ENCODE peak calls at places on chromosomes 4 and X, in eight cellular contexts. W, A, S, E, Y, I, K and C are unnamed samples.

GRCh38 chr4:15729910-15730533 is 27.2 kb downstream of the BST1 start:
- DNase-seq in Y (peak; percentile 63), I (peak; percentile 66), K (peak; percentile 78), S (peak; percentile 61), E (peak; percentile 62), A (peak; percentile 63), W (peak; percentile 19), C (peak; percentile 63)

GRCh38 chrX:24858004-24858746 is 157.6 kb downstream of the ARX start:
- DNase-seq in Y (no peak), I (no peak), E (peak; percentile 1), W (no peak), K (no peak), S (no peak), A (no peak), C (no peak)

GRCh38 chr4:153349206-153349805 is 4.8 kb downstream of the MND1 start:
- DNase-seq in Y (no peak), I (no peak), K (no peak), W (no peak), S (no peak), A (no peak), E (no peak), C (no peak)

GRCh38 chr4:186105721-186106335 is 1.3 kb downstream of the FAM149A start:
- DNase-seq in E (no peak), S (peak; percentile 80), I (peak; percentile 36), Y (no peak), K (no peak), A (peak; percentile 25), W (no peak), C (peak; percentile 65)

GRCh38 chrX:121013897-121014455 is 28.4 kb upstream of the CT47A1 start:
- DNase-seq in A (no peak), I (no peak), S (no peak), Y (no peak), W (no peak), K (no peak), E (no peak), C (no peak)

GRCh38 chrX:23373129-23373804 is 38.6 kb downstream of the PTCHD1 start:
- DNase-seq in I (no peak), K (no peak), A (no peak), S (no peak), W (no peak), E (peak; percentile 81), Y (peak; percentile 58), C (no peak)

GRCh38 chr4:85459736-85460135 is 15.2 kb upstream of the ARHGAP24 start:
- DNase-seq in I (no peak), Y (no peak), S (no peak), K (no peak), W (no peak), E (no peak), A (no peak), C (peak; percentile 37)

GRCh38 chrX:66200855-66201795 is 37.1 kb downstream of the HEPH start:
- DNase-seq in I (no peak), Y (peak; percentile 16), S (peak; percentile 51), W (no peak), E (peak; percentile 47), K (peak; percentile 14), A (no peak), C (peak; percentile 23)

GRCh38 chr4:156992943-156993342 is 21.3 kb upstream of the PDGFC start:
- DNase-seq in S (no peak), K (no peak), A (no peak), I (no peak), Y (no peak), W (no peak), E (peak; percentile 26), C (no peak)

GRCh38 chr4:53227451-53227850 is 138.4 kb downstream of the SCFD2 start:
- DNase-seq in A (no peak), W (no peak), K (no peak), S (no peak), I (no peak), Y (peak; percentile 42), E (no peak), C (no peak)

GRCh38 chr4:127708985-127709384 is 21.2 kb upstream of the SLC25A31 start:
- DNase-seq in A (no peak), K (no peak), E (peak; percentile 97), W (peak; percentile 91), S (no peak), Y (peak; percentile 96), I (no peak), C (peak; percentile 53)

GRCh38 chr4:185384877-185385465 is 10.8 kb downstream of the LRP2BP start:
- DNase-seq in E (no peak), W (no peak), S (no peak), I (no peak), K (no peak), Y (no peak), A (no peak), C (no peak)

GRCh38 chr4:40238700-40239548 is 42.1 kb downstream of the RHOH start:
- DNase-seq in Y (no peak), A (no peak), E (no peak), K (no peak), S (no peak), W (no peak), I (no peak), C (no peak)

GRCh38 chr4:51858605-51859211 is 15.8 kb downstream of the DCUN1D4 start:
- DNase-seq in A (no peak), E (no peak), K (no peak), Y (no peak), W (no peak), S (no peak), I (no peak), C (no peak)

GRCh38 chr4:3178351-3178750 is 70.6 kb upstream of the MSANTD1 start:
- DNase-seq in K (no peak), A (no peak), W (no peak), S (no peak), E (no peak), Y (no peak), I (no peak), C (no peak)

GRCh38 chr4:139715721-139716391 is 50.2 kb downstream of the MGST2 start:
- DNase-seq in S (no peak), A (no peak), E (no peak), K (no peak), I (no peak), Y (no peak), W (no peak), C (peak; percentile 18)

DNA sequence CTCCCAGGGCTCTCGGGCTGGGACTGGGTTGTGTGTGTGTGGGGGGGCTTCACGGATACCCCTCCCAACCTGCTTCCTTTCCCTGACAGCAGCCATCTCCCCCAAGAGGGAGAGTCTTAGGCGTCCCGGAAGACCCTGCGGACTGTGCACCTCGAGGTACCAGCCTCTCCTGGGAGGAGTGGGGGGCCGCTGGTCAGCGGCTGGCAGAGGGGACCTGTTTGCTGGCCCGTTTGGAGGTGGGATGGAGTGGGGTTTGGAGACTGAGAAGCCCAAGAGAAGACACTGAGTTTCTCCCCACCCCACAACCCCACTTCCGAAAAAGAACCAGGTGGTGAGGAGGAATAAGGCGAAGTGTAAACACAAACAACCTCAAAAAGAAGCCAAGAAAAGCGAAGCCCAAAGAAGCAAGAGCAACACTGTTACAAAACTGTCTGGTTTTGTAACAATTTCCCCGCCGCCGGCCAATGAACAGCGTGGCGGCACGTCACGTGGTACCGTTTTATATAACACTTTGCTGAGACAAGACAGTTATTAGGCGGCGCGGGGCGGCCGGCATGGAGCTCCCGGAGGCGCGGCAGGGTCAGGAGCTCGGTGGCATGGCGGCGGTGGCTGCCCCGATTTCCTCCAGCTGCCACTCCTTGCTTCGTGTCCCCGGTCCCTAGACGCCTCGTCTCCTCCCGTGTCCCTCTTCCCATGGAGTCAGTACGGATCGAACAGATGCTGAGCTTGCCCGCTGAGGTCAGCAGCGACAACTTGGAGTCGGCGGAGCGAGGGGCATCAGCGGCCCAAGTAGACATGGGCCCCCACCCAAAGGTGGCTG is at the start of gene LONRF3:
- DNase-seq in I (peak; percentile 39), A (peak; percentile 27), K (peak; percentile 7), E (peak; percentile 70), W (no peak), S (peak; percentile 44), Y (peak; percentile 67), C (peak; percentile 74)
- TF ChIP-seq EZH2phosphoT487 in I (no peak), A (peak; percentile 57), K (no peak), E (no peak), W (no peak), S (no peak), Y (no peak), C (no peak)

GRCh38 chr4:175017751-175018150 is 99.6 kb downstream of the ADAM29 start:
- DNase-seq in K (no peak), S (no peak), E (no peak), I (no peak), Y (peak; percentile 64), A (no peak), W (no peak), C (no peak)
- H3K9me3 ChIP-seq in K (peaks cover 11% of the 10 kb centered on the region), S (no peaks in the 10 kb centered on the region), E (no peaks in the 10 kb centered on the region), I (no peaks in the 10 kb centered on the region), Y (no peaks in the 10 kb centered on the region), A (no peaks in the 10 kb centered on the region), W (no peaks in the 10 kb centered on the region), C (no peaks in the 10 kb centered on the region)

DNA sequence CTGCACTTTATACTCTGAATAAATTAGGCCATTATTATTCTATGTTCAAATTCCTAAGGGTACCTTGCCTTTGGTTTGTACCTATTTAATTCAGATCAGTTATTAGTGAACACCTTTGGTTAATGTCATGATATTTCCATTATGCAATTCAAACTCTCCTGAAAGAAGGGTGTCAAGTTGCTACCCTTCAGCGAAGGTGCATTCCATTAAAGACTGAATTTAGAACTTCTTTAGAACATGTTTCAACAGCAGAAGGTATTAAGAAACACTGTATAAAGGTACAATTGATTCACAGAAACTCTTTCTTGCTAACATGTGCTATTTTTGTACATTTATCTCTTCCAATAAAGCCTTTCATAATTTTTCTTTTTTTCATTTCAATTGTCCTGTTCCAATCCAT is 1545.4 kb upstream of the PCDH10 start:
- DNase-seq in E (no peak), A (no peak), W (no peak), I (no peak), K (no peak), Y (no peak), S (no peak), C (no peak)
- TF ChIP-seq EZH2phosphoT487 in E (no peak), A (no peak), W (no peak), I (no peak), K (no peak), Y (no peak), S (no peak), C (no peak)

DNA sequence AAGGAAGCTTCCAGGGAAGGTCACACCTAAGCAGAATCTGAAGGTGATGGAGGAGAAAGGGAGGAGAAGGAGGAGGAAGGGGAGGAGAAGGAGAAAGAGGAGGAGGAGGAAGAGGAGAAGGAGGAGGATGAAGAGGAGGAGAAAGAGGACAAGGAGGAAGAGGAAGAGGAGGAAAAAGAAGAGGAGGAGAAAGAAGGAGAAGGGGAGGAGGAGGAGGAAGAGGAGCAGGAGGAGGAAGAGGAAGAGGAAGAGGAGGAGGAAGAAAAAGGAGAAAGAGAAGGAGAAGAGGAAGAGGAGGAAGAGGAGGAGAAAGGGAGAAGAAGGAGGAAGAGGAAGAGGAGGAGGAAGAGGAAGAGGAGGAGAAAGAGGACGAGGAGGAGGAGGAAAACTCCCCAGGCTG is 41.2 kb downstream of the CRMP1 start:
- DNase-seq in K (no peak), I (no peak), E (no peak), Y (no peak), A (no peak), W (no peak), S (no peak), C (no peak)
- H3K9me3 ChIP-seq in K (no peaks in the 10 kb centered on the region), I (no peaks in the 10 kb centered on the region), E (no peaks in the 10 kb centered on the region), Y (no peaks in the 10 kb centered on the region), A (no peaks in the 10 kb centered on the region), W (no peaks in the 10 kb centered on the region), S (no peaks in the 10 kb centered on the region), C (no peaks in the 10 kb centered on the region)

DNA sequence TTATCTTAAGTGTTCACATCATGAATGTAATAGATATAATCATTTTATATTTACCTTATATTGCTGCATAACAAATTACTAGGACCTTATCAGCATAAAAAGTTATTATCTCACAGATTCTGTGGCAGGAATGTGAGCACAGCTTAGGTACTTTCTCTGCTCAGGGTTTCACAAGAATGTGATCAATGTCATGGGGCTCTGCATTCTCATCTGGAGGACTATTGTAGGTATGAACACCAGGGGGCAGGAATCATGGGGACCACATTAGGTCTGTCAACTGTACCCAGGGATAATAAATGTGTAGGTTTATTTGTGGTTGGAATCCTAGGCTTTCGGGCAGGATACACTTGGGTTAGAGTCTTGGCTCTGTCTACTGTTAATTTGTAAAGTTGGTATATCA is 519.2 kb downstream of the ARAP2 start:
- DNase-seq in W (no peak), Y (peak; percentile 5), K (peak; percentile 2), A (peak; percentile 26), E (no peak), S (no peak), I (peak; percentile 2), C (no peak)
- TF ChIP-seq EZH2phosphoT487 in W (no peak), Y (no peak), K (no peak), A (no peak), E (no peak), S (no peak), I (no peak), C (no peak)